ENCODE peak calls at places on chromosome 11, in nine cellular contexts. M is HFFc6; H is stimulated activated CD8-positive, alpha-beta memory T cell treated with anti-CD3 and anti-CD28 coated beads, Interleukin-4, amount 100 ng/mL, for 24 hours; L is epithelial cell of esophagus; Q is kidney; F is activated T-helper 9 cell treated with anti-CD3 and anti-CD28 coated beads, Interleukin-2, amount 50 U/mL, for 16 hours; E is thoracic aorta; Y is activated naive CD4-positive, alpha-beta T cell; I is brain microvascular endothelial cell. V is an unnamed sample.
A peak's percentile ranks its signal among the peaks of the same experiment; 100 is the strongest.

GRCh38 chr11:71251761-71252433 is 480 bp downstream of the SHANK2 start:
- DNase-seq in I (no peak), Y (no peak), H (no peak), E (no peak), Q (no peak), L (peak; percentile 22), F (no peak), M (no peak), V (no peak)

GRCh38 chr11:76217653-76218160 is 11.4 kb upstream of the WNT11 start:
- DNase-seq in L (no peak), Y (no peak), F (no peak), H (no peak), E (no peak), I (no peak), Q (peak; percentile 26), M (no peak), V (no peak)

GRCh38 chr11:65565624-65566453 is 4.4 kb upstream of the ZNRD2 start:
- DNase-seq in L (no peak), E (no peak), I (no peak), M (no peak), F (no peak), Q (no peak), H (no peak), Y (no peak), V (no peak)

GRCh38 chr11:65555693-65556231 is 2.4 kb downstream of the LTBP3 start:
- DNase-seq in I (peak; percentile 76), M (peak; percentile 82), F (no peak), Y (no peak), L (no peak), H (no peak), E (peak; percentile 47), Q (peak; percentile 91), V (no peak)

GRCh38 chr11:6397636-6398035 is 7.4 kb downstream of the SMPD1 start:
- DNase-seq in Q (no peak), Y (no peak), E (no peak), H (no peak), M (peak; percentile 28), L (peak; percentile 23), I (peak; percentile 38), F (no peak), V (no peak)

GRCh38 chr11:59097113-59097708 is 9.8 kb upstream of the FAM111B start:
- DNase-seq in I (peak; percentile 69), M (peak; percentile 40), L (peak; percentile 73), Y (peak; percentile 50), F (peak; percentile 42), E (no peak), H (peak; percentile 34), Q (no peak), V (peak; percentile 77)

GRCh38 chr11:44133335-44133946 is 38.0 kb downstream of the EXT2 start:
- DNase-seq in M (peak; percentile 24), I (peak; percentile 42), L (peak; percentile 42), Q (no peak), F (no peak), Y (no peak), E (no peak), H (no peak), V (no peak)

GRCh38 chr11:117202386-117203068 is 3.4 kb downstream of the TAGLN start:
- DNase-seq in H (no peak), M (no peak), E (no peak), F (no peak), I (no peak), Y (no peak), L (no peak), Q (no peak), V (no peak)

GRCh38 chr11:6411594-6412031 is 7.3 kb downstream of the APBB1 start:
- DNase-seq in Y (no peak), H (no peak), L (no peak), F (no peak), M (no peak), Q (no peak), I (no peak), E (no peak), V (no peak)

V was measured in tibial nerve.